ENCODE peak calls at places on chromosomes 6 and 20, in five cellular contexts. W, L, J, B and I are unnamed samples. For H3K9me3, the result is how much of the 10 kb centered on the place peaks cover.

GRCh38 chr6:46954819-46955520 is 33.2 kb upstream of the ADGRF5 start:
- DNase-seq in W (no peak), L (peak), J (no peak), B (no peak), I (no peak)

GRCh38 chr20:34573541-34573940 is 15.0 kb downstream of the MAP1LC3A start:
- DNase-seq in W (no peak), L (no peak), J (no peak), B (no peak), I (no peak)

GRCh38 chr6:8219352-8219943 is 117.1 kb upstream of the EEF1E1 start:
- DNase-seq in W (peak), L (peak), J (no peak), B (peak), I (no peak)

GRCh38 chr6:43877021-43877420 is 107.0 kb downstream of the VEGFA start:
- DNase-seq in W (no peak), L (no peak), J (no peak), B (no peak), I (no peak)

GRCh38 chr6:96913621-96914020 is 10.9 kb upstream of the KLHL32 start:
- DNase-seq in W (no peak), L (no peak), J (no peak), B (no peak), I (no peak)

GRCh38 chr6:33781105-33781975 is 7.6 kb downstream of the LEMD2 start:
- DNase-seq in W (no peak), L (no peak), J (no peak), B (no peak), I (no peak)

GRCh38 chr20:1664911-1665310 is 7.3 kb upstream of the SIRPG start:
- DNase-seq in W (no peak), L (no peak), J (no peak), B (peak), I (no peak)

GRCh38 chr6:41342241-41342640 is 6.8 kb downstream of the NCR2 start:
- DNase-seq in W (no peak), L (no peak), J (no peak), B (no peak), I (no peak)

GRCh38 chr6:35969676-35970075 is 48.8 kb upstream of the SRPK1 start:
- DNase-seq in W (no peak), L (no peak), J (no peak), B (no peak), I (no peak)

GRCh38 chr6:82957171-82957894 is 108.3 kb downstream of the UBE3D start:
- DNase-seq in W (no peak), L (no peak), J (no peak), B (no peak), I (no peak)

GRCh38 chr6:119147101-119148053 is 68.9 kb upstream of the FAM184A start:
- DNase-seq in W (peak), L (peak), J (peak), B (no peak), I (no peak)

GRCh38 chr6:134553941-134554340 is 236.0 kb upstream of the SGK1 start:
- DNase-seq in W (no peak), L (no peak), J (no peak), B (no peak), I (no peak)

GRCh38 chr6:29723666-29724588 is 693 bp downstream of the HLA-F start:
- DNase-seq in W (peak), L (no peak), J (peak), B (peak), I (peak)

GRCh38 chr6:46888031-46888430 is 33.7 kb downstream of the ADGRF5 start:
- DNase-seq in W (no peak), L (no peak), J (no peak), B (no peak), I (no peak)

GRCh38 chr6:24584390-24584735 is 61.6 kb downstream of the KIAA0319 start:
- DNase-seq in W (no peak), L (peak), J (no peak), B (no peak), I (no peak)

GRCh38 chr6:168060521-168060931 is 18.5 kb downstream of the FRMD1 start:
- DNase-seq in W (peak), L (peak), J (peak), B (no peak), I (no peak)

GRCh38 chr6:81997091-81997926 is 244.8 kb upstream of the TENT5A start:
- DNase-seq in W (no peak), L (no peak), J (no peak), B (no peak), I (no peak)

GRCh38 chr6:22828179-22829062 is 259.1 kb downstream of the HDGFL1 start:
- DNase-seq in W (peak), L (peak), J (peak), B (no peak), I (no peak)

GRCh38 chr20:19213946-19214490 is 1.6 kb downstream of the SLC24A3 start:
- DNase-seq in W (no peak), L (no peak), J (no peak), B (no peak), I (no peak)

GRCh38 chr6:161242779-161243693 is 30.8 kb downstream of the AGPAT4 start:
- DNase-seq in W (no peak), L (no peak), J (no peak), B (peak), I (no peak)

GRCh38 chr6:27605401-27606342 is 132.8 kb upstream of the ZNF184 start:
- DNase-seq in W (no peak), L (peak), J (no peak), B (no peak), I (no peak)

GRCh38 chr6:97059473-97059872 is 134.9 kb downstream of the KLHL32 start:
- DNase-seq in W (no peak), L (no peak), J (no peak), B (peak), I (no peak)

GRCh38 chr6:161951139-161951538 is 677.3 kb upstream of the AGPAT4 start:
- DNase-seq in W (no peak), L (no peak), J (no peak), B (no peak), I (no peak)

GRCh38 chr6:14383393-14384174 is 266.0 kb downstream of the CD83 start:
- DNase-seq in W (no peak), L (no peak), J (no peak), B (no peak), I (no peak)

GRCh38 chr20:1946762-1947534 is 46.9 kb downstream of the PDYN start:
- DNase-seq in W (peak), L (no peak), J (peak), B (no peak), I (no peak)

GRCh38 chr6:162917506-162917905 is 189.7 kb downstream of the PACRG start:
- DNase-seq in W (no peak), L (no peak), J (no peak), B (no peak), I (no peak)

GRCh38 chr6:4346659-4347333 is 211.4 kb upstream of the ECI2 start:
- DNase-seq in W (no peak), L (no peak), J (no peak), B (no peak), I (no peak)

GRCh38 chr6:1390071-1390804 is 862 bp downstream of the FOXF2 start:
- DNase-seq in W (no peak), L (no peak), J (peak), B (no peak), I (no peak)

GRCh38 chr20:45433316-45433715 is 17.4 kb downstream of the PIGT start:
- DNase-seq in W (no peak), L (no peak), J (peak), B (no peak), I (no peak)

GRCh38 chr20:1299522-1299921 is 29.4 kb downstream of the SDCBP2 start:
- DNase-seq in W (peak), L (no peak), J (no peak), B (peak), I (no peak)

GRCh38 chr6:19380287-19380686 is 456.9 kb upstream of the ID4 start:
- DNase-seq in W (no peak), L (no peak), J (no peak), B (no peak), I (no peak)
- H3K9me3 ChIP-seq in W (under half), L (under half), J (under half), B (under half), I (under half)

GRCh38 chr20:62104234-62104789 is 18.0 kb upstream of the LSM14B start:
- DNase-seq in W (no peak), L (no peak), J (no peak), B (no peak), I (no peak)
- H3K9me3 ChIP-seq in W (under half), L (under half), J (under half), B (under half), I (under half)

GRCh38 chr20:61979090-61979489 is 86.6 kb downstream of the TAF4 start:
- DNase-seq in W (no peak), L (no peak), J (no peak), B (no peak), I (no peak)
- H3K9me3 ChIP-seq in W (under half), L (under half), J (under half), B (under half), I (under half)

GRCh38 chr20:20829694-20830093 is 117.2 kb upstream of the RALGAPA2 start:
- DNase-seq in W (no peak), L (no peak), J (no peak), B (no peak), I (no peak)
- H3K9me3 ChIP-seq in W (under half), L (under half), J (under half), B (under half), I (under half)